ENCODE peak calls at places on chromosomes 13 and 19, in four cellular contexts. One of them, this sample, is unnamed.
A peak's percentile ranks its signal among the peaks of the same experiment; 100 is the strongest.

GRCh38 chr13:108987488-108987887 is 358.1 kb downstream of the MYO16 start:
- DNase-seq in effector CD4-positive, alpha-beta T cell: no peak
- DNase-seq in tibial nerve: no peak
- DNase-seq in CD8-positive, alpha-beta memory T cell: no peak
- DNase-seq in this sample: no peak

GRCh38 chr13:66234159-66234558 is 996.0 kb downstream of the PCDH9 start:
- DNase-seq in effector CD4-positive, alpha-beta T cell: no peak
- DNase-seq in tibial nerve: no peak
- DNase-seq in CD8-positive, alpha-beta memory T cell: no peak
- DNase-seq in this sample: no peak

GRCh38 chr19:18282021-18282787 is 782 bp upstream of the JUND start:
- DNase-seq in tibial nerve: no peak
- DNase-seq in CD8-positive, alpha-beta memory T cell: no peak
- DNase-seq in effector CD4-positive, alpha-beta T cell: no peak
- DNase-seq in this sample: no peak

GRCh38 chr13:19759669-19760068 is 23.1 kb downstream of the PSPC1 start:
- DNase-seq in tibial nerve: no peak
- DNase-seq in CD8-positive, alpha-beta memory T cell: no peak
- DNase-seq in effector CD4-positive, alpha-beta T cell: no peak
- DNase-seq in this sample: no peak

GRCh38 chr13:26019881-26020535 is 31.8 kb downstream of the SHISA2 start:
- DNase-seq in tibial nerve: no peak
- DNase-seq in effector CD4-positive, alpha-beta T cell: no peak
- DNase-seq in CD8-positive, alpha-beta memory T cell: no peak
- DNase-seq in this sample: no peak

GRCh38 chr19:55158848-55159793 is 1.6 kb upstream of the TNNI3 start:
- DNase-seq in CD8-positive, alpha-beta memory T cell: no peak
- DNase-seq in effector CD4-positive, alpha-beta T cell: no peak
- DNase-seq in tibial nerve: no peak
- DNase-seq in this sample: no peak

GRCh38 chr13:50915562-50915961 is 6.0 kb downstream of the RNASEH2B start:
- DNase-seq in CD8-positive, alpha-beta memory T cell: no peak
- DNase-seq in effector CD4-positive, alpha-beta T cell: peak; percentile 13
- DNase-seq in tibial nerve: no peak
- DNase-seq in this sample: no peak

GRCh38 chr13:39457274-39457673 is 145.7 kb downstream of the LHFPL6 start:
- DNase-seq in effector CD4-positive, alpha-beta T cell: no peak
- DNase-seq in tibial nerve: no peak
- DNase-seq in CD8-positive, alpha-beta memory T cell: no peak
- DNase-seq in this sample: no peak

GRCh38 chr13:102323505-102323904 is 78.3 kb downstream of the FGF14 start:
- DNase-seq in CD8-positive, alpha-beta memory T cell: no peak
- DNase-seq in effector CD4-positive, alpha-beta T cell: no peak
- DNase-seq in tibial nerve: no peak
- DNase-seq in this sample: no peak

GRCh38 chr13:109809216-109809890 is 23.0 kb upstream of the IRS2 start:
- DNase-seq in tibial nerve: no peak
- DNase-seq in effector CD4-positive, alpha-beta T cell: no peak
- DNase-seq in CD8-positive, alpha-beta memory T cell: no peak
- DNase-seq in this sample: no peak

GRCh38 chr13:51361111-51361510 is 21.6 kb downstream of the SERPINE3 start:
- DNase-seq in tibial nerve: no peak
- DNase-seq in CD8-positive, alpha-beta memory T cell: no peak
- DNase-seq in effector CD4-positive, alpha-beta T cell: no peak
- DNase-seq in this sample: no peak

GRCh38 chr19:510606-511100 is 3.4 kb downstream of the TPGS1 start:
- DNase-seq in tibial nerve: no peak
- DNase-seq in CD8-positive, alpha-beta memory T cell: peak; percentile 93
- DNase-seq in effector CD4-positive, alpha-beta T cell: peak; percentile 87
- DNase-seq in this sample: peak; percentile 56

GRCh38 chr13:101579291-101579802 is 126.9 kb downstream of the ITGBL1 start:
- DNase-seq in tibial nerve: no peak
- DNase-seq in CD8-positive, alpha-beta memory T cell: no peak
- DNase-seq in effector CD4-positive, alpha-beta T cell: no peak
- DNase-seq in this sample: no peak

GRCh38 chr19:13176345-13176744 is 26.1 kb downstream of the IER2 start:
- DNase-seq in tibial nerve: no peak
- DNase-seq in CD8-positive, alpha-beta memory T cell: no peak
- DNase-seq in effector CD4-positive, alpha-beta T cell: no peak
- DNase-seq in this sample: no peak

GRCh38 chr13:54928071-54928470 is 1899.5 kb downstream of the OLFM4 start:
- DNase-seq in tibial nerve: no peak
- DNase-seq in effector CD4-positive, alpha-beta T cell: no peak
- DNase-seq in CD8-positive, alpha-beta memory T cell: no peak
- DNase-seq in this sample: no peak

GRCh38 chr19:54434862-54435174 is 14.2 kb upstream of the LENG8 start:
- DNase-seq in effector CD4-positive, alpha-beta T cell: no peak
- DNase-seq in tibial nerve: no peak
- DNase-seq in CD8-positive, alpha-beta memory T cell: no peak
- DNase-seq in this sample: no peak

GRCh38 chr19:31118292-31118925 is 230.8 kb downstream of the TSHZ3 start:
- DNase-seq in effector CD4-positive, alpha-beta T cell: no peak
- DNase-seq in tibial nerve: peak; percentile 20
- DNase-seq in CD8-positive, alpha-beta memory T cell: no peak
- DNase-seq in this sample: peak; percentile 4

GRCh38 chr13:102911336-102911735 is 65.5 kb downstream of the ERCC5 start:
- DNase-seq in tibial nerve: no peak
- DNase-seq in CD8-positive, alpha-beta memory T cell: no peak
- DNase-seq in effector CD4-positive, alpha-beta T cell: no peak
- DNase-seq in this sample: no peak

GRCh38 chr19:34430738-34431625 is 2.8 kb downstream of the UBA2 start:
- DNase-seq in effector CD4-positive, alpha-beta T cell: peak; percentile 26
- DNase-seq in CD8-positive, alpha-beta memory T cell: peak; percentile 67
- DNase-seq in tibial nerve: no peak
- DNase-seq in this sample: no peak

This sample was measured in gastrocnemius medialis.